ENCODE peak calls at places on chromosomes 11 and 22, in five cellular contexts. B, U, Y, H and W are unnamed samples.

GRCh38 chr22:38700271-38700788 is 413 bp downstream of the JOSD1 start:
- DNase-seq in B (peak), U (no peak), Y (no peak), H (no peak), W (peak)

GRCh38 chr11:67630230-67630942 is 649 bp upstream of the NUDT8 start:
- DNase-seq in B (peak), U (peak), Y (peak), H (peak), W (peak)

GRCh38 chr22:49230194-49230577 is 597.5 kb downstream of the BRD1 start:
- DNase-seq in B (no peak), U (peak), Y (no peak), H (no peak), W (no peak)

GRCh38 chr11:105181521-105181920 is 42.0 kb upstream of the CARD18 start:
- DNase-seq in B (peak), U (no peak), Y (no peak), H (no peak), W (no peak)

GRCh38 chr11:70477607-70478006 is 79.3 kb downstream of the CTTN start:
- DNase-seq in B (no peak), U (peak), Y (no peak), H (no peak), W (no peak)

GRCh38 chr11:75592699-75593098 is 30.6 kb downstream of the SERPINH1 start:
- DNase-seq in B (no peak), U (no peak), Y (no peak), H (no peak), W (no peak)

GRCh38 chr11:10514713-10515112 is 26.3 kb downstream of the RNF141 start:
- DNase-seq in B (peak), U (no peak), Y (no peak), H (no peak), W (peak)

GRCh38 chr22:29914165-29914564 is 31.2 kb downstream of the MTMR3 start:
- DNase-seq in B (peak), U (no peak), Y (no peak), H (no peak), W (peak)

GRCh38 chr11:131998020-131998419 is 627.6 kb downstream of the NTM start:
- DNase-seq in B (no peak), U (no peak), Y (no peak), H (no peak), W (no peak)

GRCh38 chr11:47383106-47383505 is 4.8 kb upstream of the SPI1 start:
- DNase-seq in B (no peak), U (no peak), Y (no peak), H (no peak), W (no peak)

GRCh38 chr22:33715221-33715620 is 205.1 kb downstream of the LARGE1 start:
- DNase-seq in B (no peak), U (no peak), Y (no peak), H (no peak), W (no peak)

GRCh38 chr22:45190473-45190872 is 26.7 kb downstream of the NUP50 start:
- DNase-seq in B (no peak), U (no peak), Y (no peak), H (no peak), W (no peak)

GRCh38 chr11:67384851-67385366 is 6.9 kb upstream of the RAD9A start:
- DNase-seq in B (no peak), U (no peak), Y (no peak), H (no peak), W (no peak)

GRCh38 chr11:78802058-78802633 is 227.5 kb upstream of the NARS2 start:
- DNase-seq in B (no peak), U (no peak), Y (no peak), H (no peak), W (peak)

GRCh38 chr11:118643995-118644345 is 35.5 kb downstream of the TREH start:
- DNase-seq in B (no peak), U (no peak), Y (no peak), H (no peak), W (no peak)

GRCh38 chr11:68659158-68659921 is 25.0 kb upstream of the GAL start:
- DNase-seq in B (peak), U (no peak), Y (peak), H (no peak), W (peak)

GRCh38 chr22:38957808-38958207 is 399 bp downstream of the APOBEC3A start:
- DNase-seq in B (no peak), U (no peak), Y (no peak), H (no peak), W (no peak)

GRCh38 chr22:48574776-48575566 is 1252.7 kb downstream of the BRD1 start:
- DNase-seq in B (no peak), U (peak), Y (peak), H (peak), W (peak)

GRCh38 chr11:64305691-64306562 is 603 bp downstream of the ESRRA start:
- DNase-seq in B (no peak), U (peak), Y (peak), H (peak), W (no peak)

GRCh38 chr11:62152245-62153086 is 28.7 kb downstream of the INCENP start:
- DNase-seq in B (no peak), U (no peak), Y (no peak), H (no peak), W (no peak)